ENCODE peak calls at places on chromosomes 3 and 15, in nine cellular contexts. Q is body of pancreas, O is fibroblast of lung, W is NB4, H is BJ, X is AG04450, J is H1, R is AG09309, G is A673. S is an unnamed sample.
A peak's percentile ranks its signal among the peaks of the same experiment; 100 is the strongest.

GRCh38 chr3:126934991-126935390 is 47.9 kb upstream of the PLXNA1 start:
- DNase-seq in Q (no peak), O (no peak), W (no peak), H (no peak), X (no peak), J (no peak), R (no peak), G (no peak), S (no peak)

GRCh38 chr3:100123112-100123511 is 8.8 kb upstream of the FILIP1L start:
- DNase-seq in Q (no peak), O (no peak), W (no peak), H (no peak), X (no peak), J (no peak), R (no peak), G (no peak), S (peak; percentile 11)

GRCh38 chr3:72738752-72739520 is 109.3 kb downstream of the SHQ1 start:
- DNase-seq in Q (peak; percentile 63), O (peak; percentile 24), W (peak; percentile 26), H (no peak), X (no peak), J (no peak), R (no peak), G (peak; percentile 62), S (peak; percentile 73)

GRCh38 chr3:50365080-50365841 is 5.9 kb upstream of the TMEM115 start:
- DNase-seq in Q (peak; percentile 97), O (peak; percentile 58), W (no peak), H (no peak), X (peak; percentile 20), J (peak; percentile 78), R (no peak), G (peak; percentile 49), S (peak; percentile 97)

GRCh38 chr15:83652606-83653204 is 1.2 kb upstream of the ADAMTSL3 start:
- DNase-seq in Q (no peak), O (no peak), W (no peak), H (no peak), X (no peak), J (no peak), R (no peak), G (no peak), S (no peak)

GRCh38 chr15:43518073-43518761 is 809 bp downstream of the MAP1A start:
- DNase-seq in Q (no peak), O (peak; percentile 74), W (peak; percentile 46), H (no peak), X (no peak), J (no peak), R (no peak), G (peak; percentile 55), S (peak; percentile 65)

GRCh38 chr15:92051726-92052125 is 198.2 kb downstream of the SLCO3A1 start:
- DNase-seq in Q (no peak), O (no peak), W (no peak), H (peak; percentile 4), X (no peak), J (no peak), R (no peak), G (no peak), S (no peak)

GRCh38 chr3:149411583-149411982 is 34.1 kb upstream of the TM4SF1 start:
- DNase-seq in Q (no peak), O (no peak), W (no peak), H (no peak), X (no peak), J (no peak), R (no peak), G (no peak), S (no peak)

GRCh38 chr15:89303986-89304385 is 30.6 kb downstream of the POLG start:
- DNase-seq in Q (no peak), O (no peak), W (no peak), H (no peak), X (no peak), J (no peak), R (no peak), G (no peak), S (no peak)

GRCh38 chr3:73384091-73384906 is 240.4 kb downstream of the PDZRN3 start:
- DNase-seq in Q (no peak), O (no peak), W (no peak), H (no peak), X (no peak), J (no peak), R (no peak), G (no peak), S (no peak)

GRCh38 chr3:111851511-111851954 is 7.5 kb upstream of the PHLDB2 start:
- DNase-seq in Q (no peak), O (peak; percentile 92), W (no peak), H (peak; percentile 62), X (no peak), J (no peak), R (peak; percentile 34), G (peak; percentile 98), S (no peak)

GRCh38 chr3:36653095-36653494 is 111.3 kb downstream of the DCLK3 start:
- DNase-seq in Q (no peak), O (peak; percentile 56), W (no peak), H (no peak), X (no peak), J (no peak), R (no peak), G (no peak), S (no peak)

GRCh38 chr15:71748327-71748726 is 62.0 kb upstream of the NR2E3 start:
- DNase-seq in Q (no peak), O (peak; percentile 88), W (no peak), H (no peak), X (no peak), J (no peak), R (no peak), G (no peak), S (no peak)

GRCh38 chr3:177606891-177607290 is 409.6 kb upstream of the TBL1XR1 start:
- DNase-seq in Q (peak; percentile 61), O (no peak), W (no peak), H (no peak), X (no peak), J (no peak), R (no peak), G (no peak), S (no peak)

GRCh38 chr3:31300802-31301443 is 231.8 kb upstream of the STT3B start:
- DNase-seq in Q (peak; percentile 52), O (no peak), W (no peak), H (no peak), X (no peak), J (no peak), R (no peak), G (no peak), S (no peak)

GRCh38 chr15:65354835-65355172 is 23.0 kb downstream of the IGDCC3 start:
- DNase-seq in Q (no peak), O (no peak), W (no peak), H (no peak), X (no peak), J (no peak), R (no peak), G (no peak), S (no peak)
- H3K4me3 ChIP-seq in Q (no peak overlapping the region), O (no peak overlapping the region), W (no peak overlapping the region), H (no peak overlapping the region), X (no peak overlapping the region), J (peak overlapping the region; percentile 83), R (no peak overlapping the region), G (no peak overlapping the region), S (peak overlapping the region; percentile 75)

DNA sequence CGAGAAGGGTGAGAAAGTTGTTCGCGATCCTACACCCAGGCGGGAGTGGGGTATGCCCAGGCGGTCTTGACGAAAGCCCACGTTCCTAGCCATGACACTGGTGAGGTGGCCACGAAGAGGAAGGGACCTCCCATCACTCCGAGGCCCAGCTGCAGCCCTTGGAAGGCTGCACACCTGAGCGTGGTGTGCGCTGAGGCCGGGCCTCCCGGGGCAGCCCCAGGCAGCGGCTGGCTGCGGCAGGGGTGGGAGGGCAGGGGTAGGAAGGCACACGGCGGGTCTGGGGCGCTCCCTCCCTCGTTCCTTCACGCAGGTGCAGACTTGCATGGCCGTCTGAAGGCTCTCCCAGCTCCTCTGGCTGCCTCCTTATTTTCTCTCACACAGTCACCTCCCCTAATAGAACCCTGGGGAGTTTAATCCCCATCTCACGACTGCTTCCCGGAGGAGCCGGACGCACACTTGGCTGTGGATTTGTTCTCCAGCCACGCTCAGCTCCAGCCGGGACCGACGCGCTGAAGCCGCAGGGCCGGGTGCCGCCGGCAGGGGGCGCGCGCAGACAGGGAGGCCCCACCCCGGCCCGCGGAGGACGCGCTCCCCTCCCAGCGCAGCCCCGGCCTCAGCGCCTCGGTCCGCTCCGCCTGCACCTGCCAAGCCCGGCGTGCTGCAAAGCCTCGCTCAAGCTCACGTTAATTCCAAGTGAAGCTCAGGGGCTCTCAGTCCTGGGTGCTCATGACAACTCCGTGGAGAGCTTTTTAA is 37.8 kb upstream of the MUC4 start:
- DNase-seq in Q (no peak), O (no peak), W (no peak), H (no peak), X (no peak), J (no peak), R (no peak), G (no peak), S (no peak)
- TF ChIP-seq CTCF in Q (no peak), O (no peak), W (no peak), H (no peak), X (no peak), J (no peak), R (no peak), G (peak; percentile 47), S (peak; percentile 28)

GRCh38 chr15:31365032-31365654 is 38.5 kb downstream of the KLF13 start:
- DNase-seq in Q (no peak), O (no peak), W (no peak), H (no peak), X (no peak), J (no peak), R (no peak), G (no peak), S (no peak)

GRCh38 chr15:31365655-31366127 is 39.1 kb downstream of the KLF13 start:
- DNase-seq in Q (peak; percentile 98), O (peak; percentile 59), W (peak; percentile 99), H (peak; percentile 37), X (peak; percentile 26), J (peak; percentile 44), R (peak; percentile 52), G (peak; percentile 89), S (peak; percentile 92)

GRCh38 chr15:31367730-31368344 is 41.2 kb downstream of the KLF13 start:
- DNase-seq in Q (no peak), O (no peak), W (peak; percentile 86), H (no peak), X (no peak), J (no peak), R (no peak), G (no peak), S (no peak)

GRCh38 chr15:31367021-31367729 is 40.5 kb downstream of the KLF13 start:
- DNase-seq in Q (no peak), O (no peak), W (peak; percentile 20), H (no peak), X (no peak), J (no peak), R (no peak), G (peak; percentile 49), S (no peak)

GRCh38 chr15:31366169-31366734 is 39.6 kb downstream of the KLF13 start:
- DNase-seq in Q (peak; percentile 65), O (no peak), W (peak; percentile 48), H (no peak), X (no peak), J (no peak), R (no peak), G (peak; percentile 55), S (peak; percentile 54)
- H3K4me3 ChIP-seq in Q (no peak overlapping the region), O (no peak overlapping the region), W (no peak overlapping the region), H (no peak overlapping the region), X (no peak overlapping the region), J (peak overlapping the region; percentile 25), R (no peak overlapping the region), G (peak overlapping the region; percentile 26), S (peak overlapping the region; percentile 41)

DNA sequence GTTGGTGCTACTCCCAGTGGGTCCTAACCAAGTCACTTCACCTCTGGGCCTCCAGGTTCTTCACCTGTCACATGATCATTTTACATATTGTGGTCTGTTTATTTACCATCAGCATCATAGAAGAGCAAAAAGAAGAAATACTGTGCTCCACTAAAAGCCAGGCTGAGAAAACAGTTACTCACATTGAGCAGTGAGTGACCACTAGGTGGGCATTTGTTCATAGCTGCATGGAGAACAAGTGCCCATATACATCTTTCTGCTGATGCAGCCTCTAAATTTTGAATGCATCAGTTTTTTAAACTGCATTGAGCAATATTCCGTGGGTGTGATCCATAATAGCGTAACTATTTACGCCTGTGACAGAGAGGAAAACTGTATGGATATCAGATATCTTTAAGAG is 76.2 kb downstream of the DCUN1D1 start:
- DNase-seq in Q (no peak), O (no peak), W (no peak), H (no peak), X (no peak), J (no peak), R (no peak), G (no peak), S (peak; percentile 42)
- TF ChIP-seq CTCF in Q (no peak), O (no peak), W (no peak), H (peak; percentile 11), X (peak; percentile 28), J (peak; percentile 47), R (no peak), G (no peak), S (peak; percentile 33)